ENCODE peak calls at places on chromosomes 16 and 17, in four cellular contexts. C is H9, Q is IMR-90, Y is mesenchymal stem cell. Z is an unnamed sample.

GRCh38 chr17:4533522-4534502 is 21.4 kb downstream of the MYBBP1A start:
- DNase-seq in Y (no peak), C (no peak), Q (no peak), Z (no peak)

GRCh38 chr17:2844386-2844785 is 48.1 kb downstream of the RAP1GAP2 start:
- DNase-seq in Q (peak), Y (peak), C (peak), Z (no peak)

GRCh38 chr17:44968225-44969143 is at the start of gene C1QL1:
- DNase-seq in Q (peak), C (peak), Y (peak), Z (peak)

GRCh38 chr17:45293413-45294211 is 23.2 kb downstream of the MAP3K14 start:
- DNase-seq in Q (peak), C (peak), Y (peak), Z (no peak)

GRCh38 chr16:73289232-73289631 is 241.3 kb upstream of the ZFHX3 start:
- DNase-seq in Y (no peak), Q (no peak), C (no peak), Z (no peak)

GRCh38 chr17:61739002-61739401 is 124.3 kb downstream of the BRIP1 start:
- DNase-seq in C (no peak), Q (no peak), Y (no peak), Z (no peak)

GRCh38 chr17:68461589-68461988 is 4.3 kb upstream of the WIPI1 start:
- DNase-seq in Q (no peak), C (peak), Y (no peak), Z (no peak)

GRCh38 chr16:824194-824593 is 23.7 kb upstream of the GNG13 start:
- DNase-seq in Q (no peak), Y (no peak), C (no peak), Z (no peak)

GRCh38 chr16:81553814-81554675 is 109.4 kb downstream of the CMIP start:
- DNase-seq in C (no peak), Q (no peak), Y (no peak), Z (no peak)

GRCh38 chr16:57993897-57994296 is 6.6 kb downstream of the ZNF319 start:
- DNase-seq in C (no peak), Y (no peak), Q (no peak), Z (no peak)

GRCh38 chr16:88384222-88385111 is 1.7 kb downstream of the ZNF469 start:
- DNase-seq in Y (no peak), C (no peak), Q (no peak), Z (no peak)

GRCh38 chr16:27225536-27226360 is 22.4 kb downstream of the KDM8 start:
- DNase-seq in C (no peak), Y (no peak), Q (no peak), Z (no peak)

GRCh38 chr16:81216114-81216513 is 22.4 kb upstream of the BCO1 start:
- DNase-seq in Q (no peak), C (no peak), Y (no peak), Z (no peak)

GRCh38 chr17:10046786-10047609 is 141.9 kb upstream of the RCVRN start:
- DNase-seq in C (no peak), Q (no peak), Y (no peak), Z (no peak)

GRCh38 chr17:57914274-57915147 is 40.7 kb downstream of the CUEDC1 start:
- DNase-seq in Q (no peak), Y (no peak), C (no peak), Z (no peak)

GRCh38 chr16:87729266-87729954 is 36.4 kb downstream of the KLHDC4 start:
- DNase-seq in C (no peak), Q (no peak), Y (no peak), Z (no peak)

GRCh38 chr17:58679263-58680037 is 12.4 kb downstream of the TEX14 start:
- DNase-seq in Y (peak), C (peak), Q (peak), Z (no peak)

GRCh38 chr17:48358203-48358602 is 71.8 kb downstream of the SKAP1 start:
- DNase-seq in Y (peak), Q (no peak), C (no peak), Z (no peak)

GRCh38 chr17:36583787-36584186 is 7.9 kb upstream of the DHRS11 start:
- DNase-seq in Q (no peak), Y (no peak), C (no peak), Z (no peak)

GRCh38 chr17:1590031-1590746 is 27.6 kb upstream of the PITPNA start:
- DNase-seq in Y (peak), C (no peak), Q (peak), Z (no peak)

GRCh38 chr17:61412860-61413653 is 13.4 kb downstream of the TBX2 start:
- DNase-seq in Q (no peak), Y (no peak), C (peak), Z (no peak)

GRCh38 chr17:73863761-73864535 is 219.7 kb upstream of the SDK2 start:
- DNase-seq in Y (no peak), Q (no peak), C (no peak), Z (no peak)

GRCh38 chr16:75235721-75236193 is 15.7 kb downstream of the BCAR1 start:
- DNase-seq in Q (no peak), Y (no peak), C (no peak), Z (no peak)

GRCh38 chr17:62827722-62828498 is 19.8 kb upstream of the MARCHF10 start:
- DNase-seq in C (no peak), Q (peak), Y (peak), Z (no peak)

GRCh38 chr16:19856120-19856519 is 28.5 kb downstream of the GPRC5B start:
- DNase-seq in C (no peak), Q (no peak), Y (no peak), Z (no peak)

GRCh38 chr16:57592591-57593003 is 35.8 kb upstream of the ADGRG1 start:
- DNase-seq in Q (no peak), Y (no peak), C (no peak), Z (no peak)

GRCh38 chr16:29763326-29763725 is 14.7 kb upstream of the ZG16 start:
- DNase-seq in C (no peak), Q (no peak), Y (no peak), Z (no peak)

GRCh38 chr17:61743766-61744165 is 119.6 kb downstream of the BRIP1 start:
- DNase-seq in Y (no peak), C (no peak), Q (no peak), Z (no peak)

GRCh38 chr16:72098936-72099335 is 5.3 kb downstream of the DHX38 start:
- DNase-seq in Y (no peak), Q (no peak), C (peak), Z (no peak)

GRCh38 chr17:29613371-29613837 is 9.3 kb downstream of the CORO6 start:
- DNase-seq in C (peak), Y (peak), Q (peak), Z (peak)

GRCh38 chr17:35788504-35788998 is 6.9 kb downstream of the MMP28 start:
- DNase-seq in Y (peak), C (no peak), Q (peak), Z (no peak)

GRCh38 chr16:57533618-57534336 is 2.6 kb downstream of the CCDC102A start:
- DNase-seq in C (peak), Y (no peak), Q (no peak), Z (no peak)

GRCh38 chr17:81939218-81939617 is 2.1 kb upstream of the PYCR1 start:
- DNase-seq in Y (no peak), Q (no peak), C (no peak), Z (no peak)

GRCh38 chr17:38591759-38592241 is 14.0 kb downstream of the SRCIN1 start:
- DNase-seq in Q (no peak), Y (no peak), C (no peak), Z (no peak)

GRCh38 chr16:54031107-54031760 is 255.4 kb downstream of the IRX3 start:
- DNase-seq in C (no peak), Q (no peak), Y (no peak), Z (no peak)

GRCh38 chr16:54152362-54153239 is 134.0 kb downstream of the IRX3 start:
- DNase-seq in Q (no peak), C (no peak), Y (no peak), Z (no peak)

GRCh38 chr16:89505204-89506112 is 2.7 kb upstream of the SPG7 start:
- DNase-seq in Q (peak), Y (peak), C (no peak), Z (no peak)

GRCh38 chr16:56610609-56611111 is 2.3 kb downstream of the MT2A start:
- DNase-seq in C (no peak), Q (peak), Y (peak), Z (no peak)

GRCh38 chr17:39641883-39642282 is 4.9 kb downstream of the STARD3 start:
- DNase-seq in Y (no peak), Q (no peak), C (no peak), Z (no peak)

GRCh38 chr16:83652898-83653297 is 154.9 kb upstream of the HSBP1 start:
- DNase-seq in Q (no peak), C (no peak), Y (peak), Z (no peak)

GRCh38 chr17:41777579-41778188 is 8.8 kb downstream of the JUP start:
- DNase-seq in C (no peak), Y (peak), Q (peak), Z (no peak)
- H2AK5ac ChIP-seq in C (no peak), Y (peak), Q (peak), Z (peak)

DNA sequence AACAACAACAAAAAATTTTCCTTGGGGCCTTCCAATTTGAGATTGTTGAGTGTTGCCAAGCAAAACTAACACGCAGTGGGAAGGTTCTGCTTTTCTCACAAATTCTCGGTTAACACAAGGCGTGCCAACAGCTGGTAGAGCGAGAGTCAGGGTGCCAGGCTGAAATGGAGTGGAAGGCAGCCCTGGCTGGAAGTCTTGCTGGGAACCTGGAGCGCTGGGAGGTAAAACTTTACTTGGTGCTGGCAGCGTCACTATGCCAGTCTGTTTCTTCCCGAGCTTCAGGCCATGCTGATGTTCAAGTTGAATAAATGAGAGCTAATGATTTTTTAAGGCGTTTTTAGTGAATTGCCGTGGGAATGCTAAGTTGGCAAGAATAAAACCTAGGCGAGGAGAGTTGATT is 189.5 kb downstream of the WWOX start:
- DNase-seq in Q (no peak), C (no peak), Y (no peak), Z (no peak)
- H4K8ac ChIP-seq in Q (no peak), C (no peak), Y (peak), Z (no peak)

GRCh38 chr16:84659656-84660300 is 11.5 kb downstream of the KLHL36 start:
- DNase-seq in Q (no peak), Y (no peak), C (no peak), Z (no peak)
- H2AK5ac ChIP-seq in Q (no peak), Y (no peak), C (no peak), Z (no peak)

GRCh38 chr17:31549525-31550388 is 158.3 kb downstream of the RAB11FIP4 start:
- DNase-seq in C (peak), Y (peak), Q (peak), Z (peak)
- H4K8ac ChIP-seq in C (no peak), Y (peak), Q (peak), Z (peak)

GRCh38 chr17:77923135-77923534 is 35.4 kb upstream of the TNRC6C start:
- DNase-seq in Q (no peak), C (no peak), Y (no peak), Z (no peak)

GRCh38 chr17:77926967-77927366 is 31.5 kb upstream of the TNRC6C start:
- DNase-seq in C (no peak), Q (no peak), Y (no peak), Z (no peak)

GRCh38 chr17:77926144-77926543 is 32.4 kb upstream of the TNRC6C start:
- DNase-seq in Y (no peak), Q (no peak), C (no peak), Z (no peak)

GRCh38 chr17:77924757-77925336 is 33.7 kb upstream of the TNRC6C start:
- DNase-seq in C (peak), Q (peak), Y (no peak), Z (no peak)

DNA sequence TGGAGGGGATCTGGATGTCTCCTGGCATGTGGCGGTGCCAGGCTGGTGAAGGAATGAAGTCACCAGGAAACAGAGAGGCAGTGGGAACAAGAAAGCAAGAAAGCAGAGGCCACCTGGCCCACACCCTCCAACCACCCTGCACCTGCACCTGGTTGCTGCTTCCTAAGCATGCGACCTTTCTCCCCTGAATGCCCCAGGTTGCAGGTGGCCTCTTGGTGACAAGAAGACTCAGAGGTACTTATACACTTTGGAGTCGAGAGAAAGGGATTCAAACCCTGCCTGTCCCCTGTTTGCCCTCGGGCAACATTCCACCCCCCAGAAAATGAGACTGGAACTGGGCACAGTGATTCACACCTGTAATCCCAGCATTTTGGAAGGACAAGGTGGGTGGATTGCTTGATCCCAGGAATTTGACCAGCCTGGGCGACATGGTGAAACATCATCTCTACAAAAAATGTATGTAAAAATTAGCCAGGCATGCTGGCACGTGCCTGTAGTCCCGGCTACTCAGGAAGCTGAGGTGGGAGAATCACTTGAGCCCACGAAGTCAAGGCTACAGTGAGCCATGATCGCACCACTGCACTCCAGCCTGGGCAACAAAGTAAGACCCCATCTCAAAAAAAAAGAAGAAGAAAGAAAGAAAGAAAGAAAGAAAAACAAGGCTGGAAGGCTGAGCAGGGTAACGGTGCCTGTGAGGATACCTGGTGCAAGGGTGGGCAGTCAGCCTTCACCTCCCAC is 34.6 kb upstream of the TNRC6C start:
- DNase-seq in C (peak), Y (no peak), Q (no peak), Z (no peak)
- H2AK5ac ChIP-seq in C (no peak), Y (no peak), Q (no peak), Z (no peak)

GRCh38 chr17:56167491-56167890 is 14.2 kb downstream of the ANKFN1 start:
- DNase-seq in C (no peak), Y (no peak), Q (no peak), Z (no peak)
- H4K8ac ChIP-seq in C (no peak), Y (no peak), Q (peak), Z (no peak)

Z was measured in neuronal stem cell.